ENCODE peak calls at places on chromosomes 7 and 10, in ten cellular contexts. One of them, this sample, is unnamed.

GRCh38 chr7:44622342-44623151 is 16.1 kb downstream of the OGDH start:
- DNase-seq in activated naive CD4-positive, alpha-beta T cell: no peak
- DNase-seq in naive thymus-derived CD4-positive, alpha-beta T cell: no peak
- DNase-seq in G401: no peak
- DNase-seq in SJSA1: no peak
- DNase-seq in DMS 273 treated with DMSO at 0.1 percent for 48 hours: no peak
- DNase-seq in BJ: no peak
- DNase-seq in CD8-positive, alpha-beta T cell: no peak
- DNase-seq in mucosa of gallbladder: no peak
- DNase-seq in dorsolateral prefrontal cortex: no peak
- DNase-seq in this sample: no peak

GRCh38 chr10:94549221-94549620 is 3.6 kb downstream of the HELLS start:
- DNase-seq in activated naive CD4-positive, alpha-beta T cell: no peak
- DNase-seq in G401: no peak
- DNase-seq in SJSA1: no peak
- DNase-seq in BJ: no peak
- DNase-seq in dorsolateral prefrontal cortex: no peak
- DNase-seq in CD8-positive, alpha-beta T cell: no peak
- DNase-seq in DMS 273 treated with DMSO at 0.1 percent for 48 hours: no peak
- DNase-seq in mucosa of gallbladder: no peak
- DNase-seq in naive thymus-derived CD4-positive, alpha-beta T cell: no peak
- DNase-seq in this sample: no peak

GRCh38 chr7:106205621-106206222 is 79.1 kb downstream of the NAMPT start:
- DNase-seq in G401: no peak
- DNase-seq in BJ: no peak
- DNase-seq in activated naive CD4-positive, alpha-beta T cell: no peak
- DNase-seq in SJSA1: no peak
- DNase-seq in DMS 273 treated with DMSO at 0.1 percent for 48 hours: no peak
- DNase-seq in CD8-positive, alpha-beta T cell: no peak
- DNase-seq in naive thymus-derived CD4-positive, alpha-beta T cell: no peak
- DNase-seq in dorsolateral prefrontal cortex: no peak
- DNase-seq in mucosa of gallbladder: no peak
- DNase-seq in this sample: peak

GRCh38 chr7:130242198-130243014 is 24.3 kb upstream of the CPA2 start:
- DNase-seq in DMS 273 treated with DMSO at 0.1 percent for 48 hours: peak
- DNase-seq in BJ: no peak
- DNase-seq in mucosa of gallbladder: peak
- DNase-seq in G401: peak
- DNase-seq in SJSA1: peak
- DNase-seq in dorsolateral prefrontal cortex: peak
- DNase-seq in CD8-positive, alpha-beta T cell: peak
- DNase-seq in naive thymus-derived CD4-positive, alpha-beta T cell: peak
- DNase-seq in activated naive CD4-positive, alpha-beta T cell: peak
- DNase-seq in this sample: peak

GRCh38 chr7:130996841-130997231 is 262.8 kb upstream of the KLF14 start:
- DNase-seq in CD8-positive, alpha-beta T cell: no peak
- DNase-seq in mucosa of gallbladder: peak
- DNase-seq in DMS 273 treated with DMSO at 0.1 percent for 48 hours: no peak
- DNase-seq in dorsolateral prefrontal cortex: no peak
- DNase-seq in activated naive CD4-positive, alpha-beta T cell: no peak
- DNase-seq in naive thymus-derived CD4-positive, alpha-beta T cell: no peak
- DNase-seq in G401: no peak
- DNase-seq in SJSA1: peak
- DNase-seq in BJ: no peak
- DNase-seq in this sample: peak

GRCh38 chr7:38222481-38223096 is 44.5 kb downstream of the STARD3NL start:
- DNase-seq in mucosa of gallbladder: peak
- DNase-seq in BJ: no peak
- DNase-seq in dorsolateral prefrontal cortex: no peak
- DNase-seq in G401: peak
- DNase-seq in DMS 273 treated with DMSO at 0.1 percent for 48 hours: peak
- DNase-seq in activated naive CD4-positive, alpha-beta T cell: no peak
- DNase-seq in CD8-positive, alpha-beta T cell: no peak
- DNase-seq in SJSA1: peak
- DNase-seq in naive thymus-derived CD4-positive, alpha-beta T cell: peak
- DNase-seq in this sample: peak

GRCh38 chr10:60964257-60965235 is 20.6 kb upstream of the RHOBTB1 start:
- DNase-seq in mucosa of gallbladder: peak
- DNase-seq in G401: peak
- DNase-seq in dorsolateral prefrontal cortex: peak
- DNase-seq in naive thymus-derived CD4-positive, alpha-beta T cell: no peak
- DNase-seq in SJSA1: peak
- DNase-seq in BJ: peak
- DNase-seq in activated naive CD4-positive, alpha-beta T cell: peak
- DNase-seq in DMS 273 treated with DMSO at 0.1 percent for 48 hours: peak
- DNase-seq in CD8-positive, alpha-beta T cell: no peak
- DNase-seq in this sample: peak

GRCh38 chr10:54607983-54608382 is 193.0 kb downstream of the PCDH15 start:
- DNase-seq in G401: no peak
- DNase-seq in activated naive CD4-positive, alpha-beta T cell: no peak
- DNase-seq in naive thymus-derived CD4-positive, alpha-beta T cell: no peak
- DNase-seq in DMS 273 treated with DMSO at 0.1 percent for 48 hours: no peak
- DNase-seq in SJSA1: no peak
- DNase-seq in mucosa of gallbladder: no peak
- DNase-seq in CD8-positive, alpha-beta T cell: no peak
- DNase-seq in BJ: no peak
- DNase-seq in dorsolateral prefrontal cortex: no peak
- DNase-seq in this sample: no peak

GRCh38 chr7:96277921-96278320 is 44.0 kb downstream of the SLC25A13 start:
- DNase-seq in mucosa of gallbladder: no peak
- DNase-seq in activated naive CD4-positive, alpha-beta T cell: no peak
- DNase-seq in dorsolateral prefrontal cortex: no peak
- DNase-seq in CD8-positive, alpha-beta T cell: no peak
- DNase-seq in BJ: no peak
- DNase-seq in G401: no peak
- DNase-seq in SJSA1: no peak
- DNase-seq in naive thymus-derived CD4-positive, alpha-beta T cell: no peak
- DNase-seq in DMS 273 treated with DMSO at 0.1 percent for 48 hours: no peak
- DNase-seq in this sample: no peak

GRCh38 chr7:45712057-45712689 is 138.0 kb downstream of the ADCY1 start:
- DNase-seq in BJ: no peak
- DNase-seq in activated naive CD4-positive, alpha-beta T cell: no peak
- DNase-seq in CD8-positive, alpha-beta T cell: no peak
- DNase-seq in SJSA1: no peak
- DNase-seq in mucosa of gallbladder: no peak
- DNase-seq in naive thymus-derived CD4-positive, alpha-beta T cell: no peak
- DNase-seq in DMS 273 treated with DMSO at 0.1 percent for 48 hours: no peak
- DNase-seq in dorsolateral prefrontal cortex: peak
- DNase-seq in G401: no peak
- DNase-seq in this sample: no peak

GRCh38 chr7:16078076-16078952 is 343.0 kb downstream of the CRPPA start:
- DNase-seq in mucosa of gallbladder: peak
- DNase-seq in G401: peak
- DNase-seq in SJSA1: peak
- DNase-seq in dorsolateral prefrontal cortex: no peak
- DNase-seq in CD8-positive, alpha-beta T cell: no peak
- DNase-seq in activated naive CD4-positive, alpha-beta T cell: no peak
- DNase-seq in naive thymus-derived CD4-positive, alpha-beta T cell: peak
- DNase-seq in BJ: no peak
- DNase-seq in DMS 273 treated with DMSO at 0.1 percent for 48 hours: peak
- DNase-seq in this sample: peak

GRCh38 chr10:121694966-121695340 is 96.7 kb upstream of the FGFR2 start:
- DNase-seq in BJ: no peak
- DNase-seq in CD8-positive, alpha-beta T cell: no peak
- DNase-seq in naive thymus-derived CD4-positive, alpha-beta T cell: no peak
- DNase-seq in SJSA1: no peak
- DNase-seq in G401: peak
- DNase-seq in activated naive CD4-positive, alpha-beta T cell: no peak
- DNase-seq in mucosa of gallbladder: no peak
- DNase-seq in dorsolateral prefrontal cortex: no peak
- DNase-seq in DMS 273 treated with DMSO at 0.1 percent for 48 hours: no peak
- DNase-seq in this sample: no peak

GRCh38 chr10:79345241-79346011 is 1.8 kb upstream of the PPIF start:
- DNase-seq in G401: no peak
- DNase-seq in BJ: no peak
- DNase-seq in dorsolateral prefrontal cortex: no peak
- DNase-seq in DMS 273 treated with DMSO at 0.1 percent for 48 hours: no peak
- DNase-seq in CD8-positive, alpha-beta T cell: no peak
- DNase-seq in mucosa of gallbladder: no peak
- DNase-seq in activated naive CD4-positive, alpha-beta T cell: no peak
- DNase-seq in SJSA1: no peak
- DNase-seq in naive thymus-derived CD4-positive, alpha-beta T cell: no peak
- DNase-seq in this sample: no peak

GRCh38 chr7:140165422-140165821 is 11.4 kb downstream of the KDM7A start:
- DNase-seq in CD8-positive, alpha-beta T cell: no peak
- DNase-seq in G401: no peak
- DNase-seq in SJSA1: no peak
- DNase-seq in DMS 273 treated with DMSO at 0.1 percent for 48 hours: no peak
- DNase-seq in mucosa of gallbladder: no peak
- DNase-seq in BJ: peak
- DNase-seq in naive thymus-derived CD4-positive, alpha-beta T cell: no peak
- DNase-seq in dorsolateral prefrontal cortex: no peak
- DNase-seq in activated naive CD4-positive, alpha-beta T cell: no peak
- DNase-seq in this sample: peak

GRCh38 chr10:110919971-110920881 is 822 bp downstream of the SHOC2 start:
- DNase-seq in BJ: no peak
- DNase-seq in mucosa of gallbladder: peak
- DNase-seq in DMS 273 treated with DMSO at 0.1 percent for 48 hours: peak
- DNase-seq in dorsolateral prefrontal cortex: peak
- DNase-seq in CD8-positive, alpha-beta T cell: no peak
- DNase-seq in G401: peak
- DNase-seq in SJSA1: peak
- DNase-seq in activated naive CD4-positive, alpha-beta T cell: no peak
- DNase-seq in naive thymus-derived CD4-positive, alpha-beta T cell: no peak
- DNase-seq in this sample: peak

GRCh38 chr7:23349484-23350157 is 50.5 kb downstream of the MALSU1 start:
- DNase-seq in naive thymus-derived CD4-positive, alpha-beta T cell: no peak
- DNase-seq in BJ: peak
- DNase-seq in activated naive CD4-positive, alpha-beta T cell: no peak
- DNase-seq in dorsolateral prefrontal cortex: no peak
- DNase-seq in CD8-positive, alpha-beta T cell: no peak
- DNase-seq in G401: no peak
- DNase-seq in mucosa of gallbladder: no peak
- DNase-seq in DMS 273 treated with DMSO at 0.1 percent for 48 hours: no peak
- DNase-seq in SJSA1: peak
- DNase-seq in this sample: peak

This sample was measured in H4.